ENCODE peak calls at places on chromosome 13, in four cellular contexts. E is K562, Z is HCT116, T is HepG2. F is an unnamed sample.

GRCh38 chr13:44906758-44907157 is 82.5 kb downstream of the NUFIP1 start:
- DNase-seq in E (no peak), Z (no peak), T (no peak), F (no peak)

GRCh38 chr13:44249439-44249838 is 124.2 kb upstream of the SERP2 start:
- DNase-seq in E (no peak), Z (no peak), T (no peak), F (no peak)

GRCh38 chr13:35549481-35549880 is 73.0 kb upstream of the MAB21L1 start:
- DNase-seq in E (no peak), Z (no peak), T (peak; percentile 1), F (no peak)

GRCh38 chr13:49371943-49372636 is 71.8 kb downstream of the CAB39L start:
- DNase-seq in E (no peak), Z (no peak), T (peak; percentile 86), F (no peak)

GRCh38 chr13:38686635-38687245 is at the start of gene FREM2:
- DNase-seq in E (no peak), Z (no peak), T (no peak), F (no peak)

GRCh38 chr13:95002968-95003813 is 290.8 kb upstream of the SOX21 start:
- DNase-seq in E (no peak), Z (no peak), T (no peak), F (no peak)

GRCh38 chr13:111467111-111467890 is 146.9 kb downstream of the TEX29 start:
- DNase-seq in E (no peak), Z (no peak), T (no peak), F (no peak)

GRCh38 chr13:73168226-73168992 is 109.6 kb downstream of the KLF5 start:
- DNase-seq in E (no peak), Z (no peak), T (no peak), F (no peak)

GRCh38 chr13:59745395-59745788 is 418.3 kb downstream of the DIAPH3 start:
- DNase-seq in E (no peak), Z (no peak), T (peak; percentile 25), F (no peak)

GRCh38 chr13:55410398-55411330 is 1730.1 kb upstream of the PRR20A start:
- DNase-seq in E (no peak), Z (no peak), T (no peak), F (no peak)

GRCh38 chr13:112768795-112769411 is 79.1 kb downstream of the ATP11A start:
- DNase-seq in E (no peak), Z (no peak), T (no peak), F (no peak)

GRCh38 chr13:30796132-30796832 is 60.9 kb downstream of the ALOX5AP start:
- DNase-seq in E (no peak), Z (no peak), T (no peak), F (peak; percentile 46)

GRCh38 chr13:59750860-59751259 is 412.9 kb downstream of the DIAPH3 start:
- DNase-seq in E (no peak), Z (no peak), T (no peak), F (no peak)

GRCh38 chr13:80979035-80979641 is 638.2 kb upstream of the SPRY2 start:
- DNase-seq in E (peak; percentile 11), Z (peak; percentile 46), T (peak; percentile 57), F (peak; percentile 47)

GRCh38 chr13:110433014-110433413 is 125.9 kb downstream of the COL4A2 start:
- DNase-seq in E (no peak), Z (no peak), T (no peak), F (no peak)

GRCh38 chr13:69616398-69616797 is 491.2 kb upstream of the ATXN8OS start:
- DNase-seq in E (no peak), Z (no peak), T (no peak), F (no peak)

GRCh38 chr13:37058801-37059135 is 720 bp downstream of the SUPT20H start:
- DNase-seq in E (peak; percentile 18), Z (no peak), T (no peak), F (no peak)

GRCh38 chr13:93307166-93307565 is 80.6 kb downstream of the GPC6 start:
- DNase-seq in E (no peak), Z (no peak), T (no peak), F (no peak)

GRCh38 chr13:73075546-73075945 is 16.7 kb downstream of the KLF5 start:
- DNase-seq in E (no peak), Z (no peak), T (no peak), F (no peak)

GRCh38 chr13:51241720-51242119 is 19.5 kb downstream of the FAM124A start:
- DNase-seq in E (no peak), Z (no peak), T (no peak), F (no peak)

GRCh38 chr13:40992678-40993077 is 26.4 kb downstream of the ELF1 start:
- DNase-seq in E (no peak), Z (no peak), T (no peak), F (no peak)

GRCh38 chr13:51221674-51222509 is at the start of gene FAM124A:
- DNase-seq in E (peak; percentile 40), Z (peak; percentile 4), T (no peak), F (no peak)

GRCh38 chr13:73223372-73223781 is 164.6 kb downstream of the KLF5 start:
- DNase-seq in E (no peak), Z (no peak), T (no peak), F (no peak)

GRCh38 chr13:31073859-31074718 is 87.6 kb downstream of the HSPH1 start:
- DNase-seq in E (no peak), Z (no peak), T (no peak), F (no peak)

GRCh38 chr13:105598551-105598950 is 936.9 kb downstream of the EFNB2 start:
- DNase-seq in E (no peak), Z (no peak), T (no peak), F (no peak)

GRCh38 chr13:51785592-51786424 is 18.2 kb downstream of the DHRS12 start:
- DNase-seq in E (peak; percentile 45), Z (no peak), T (no peak), F (no peak)

GRCh38 chr13:100244431-100244830 is 155.5 kb downstream of the PCCA start:
- DNase-seq in E (no peak), Z (no peak), T (no peak), F (no peak)

GRCh38 chr13:113969973-113970611 is 3.8 kb downstream of the C13orf46 start:
- DNase-seq in E (no peak), Z (no peak), T (no peak), F (no peak)
- H3K27ac ChIP-seq in E (no peak overlapping the region), Z (no peak overlapping the region), T (no peak overlapping the region), F (no peak overlapping the region)

DNA sequence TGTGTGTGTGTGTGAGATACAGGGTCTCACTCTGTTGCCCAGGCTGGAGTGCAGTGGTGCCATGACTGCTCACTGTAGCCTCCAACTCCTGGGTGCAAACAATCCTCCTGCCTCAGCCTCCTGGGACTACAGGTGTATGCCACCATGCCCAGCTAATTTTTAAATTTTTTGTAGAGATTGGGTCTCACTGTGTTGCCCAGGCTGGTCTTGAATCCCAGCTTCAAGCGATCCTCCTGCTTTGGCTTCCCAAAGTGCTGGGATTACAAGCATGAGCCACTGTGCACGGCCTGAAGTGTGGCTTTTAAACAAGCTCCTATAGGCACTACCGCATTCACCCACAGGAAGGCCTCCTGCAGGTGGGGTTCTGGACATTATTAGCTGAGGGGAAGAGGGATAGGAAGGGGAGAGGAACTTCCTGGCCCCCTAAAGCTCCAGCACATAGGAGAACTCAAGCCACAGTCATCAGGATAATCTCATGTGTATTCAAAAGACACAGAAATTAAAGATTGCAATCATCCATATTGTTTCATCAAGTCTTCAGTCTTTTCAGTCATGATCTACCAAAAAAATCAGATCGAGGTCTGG is 24.8 kb upstream of the SLC46A3 start:
- DNase-seq in E (no peak), Z (no peak), T (no peak), F (no peak)
- TF ChIP-seq SIN3A in E (no peak), Z (no peak), T (no peak), F (no peak)

DNA sequence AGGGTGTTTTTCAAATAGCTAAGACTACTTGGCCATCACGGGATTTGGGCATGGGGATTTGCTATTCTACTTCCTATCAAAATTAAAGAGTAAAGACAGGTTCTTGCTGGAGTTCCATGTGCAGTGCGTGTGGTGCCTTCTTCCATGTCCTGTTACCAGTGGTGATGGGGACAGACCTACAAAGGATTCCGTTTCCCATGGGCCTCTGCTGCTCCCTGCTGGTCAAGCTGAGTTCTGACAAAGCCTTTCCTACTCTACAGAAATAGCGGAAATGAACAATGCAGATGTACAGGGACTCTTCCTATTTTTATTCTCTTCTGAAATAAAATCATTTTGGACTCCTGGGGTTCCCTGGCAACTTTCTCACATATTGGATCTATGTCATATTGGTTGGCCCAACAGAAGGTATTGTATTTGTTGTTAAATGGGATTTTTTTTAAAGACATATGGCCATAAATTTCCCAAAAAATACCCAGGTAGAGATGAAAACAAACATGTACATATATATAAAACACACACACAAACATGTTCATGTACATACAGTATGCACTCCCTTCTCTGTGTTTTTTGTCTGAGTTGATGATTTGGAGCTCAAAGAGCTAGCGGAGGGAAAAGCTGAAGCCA is 90.5 kb upstream of the SLC15A1 start:
- DNase-seq in E (peak; percentile 51), Z (peak; percentile 57), T (peak; percentile 69), F (peak; percentile 54)
- TF ChIP-seq TCF7L2 in E (no peak), Z (no peak), T (no peak), F (no peak)

GRCh38 chr13:97214921-97215320 is 7.2 kb upstream of the MBNL2 start:
- DNase-seq in E (no peak), Z (no peak), T (no peak), F (no peak)

GRCh38 chr13:97211357-97211756 is 10.8 kb upstream of the MBNL2 start:
- DNase-seq in E (no peak), Z (no peak), T (no peak), F (no peak)

GRCh38 chr13:97215325-97215724 is 6.8 kb upstream of the MBNL2 start:
- DNase-seq in E (no peak), Z (no peak), T (no peak), F (no peak)

GRCh38 chr13:97212540-97213146 is 9.5 kb upstream of the MBNL2 start:
- DNase-seq in E (peak; percentile 40), Z (no peak), T (no peak), F (no peak)

GRCh38 chr13:97211986-97212385 is 10.1 kb upstream of the MBNL2 start:
- DNase-seq in E (no peak), Z (no peak), T (no peak), F (no peak)
- H3K27ac ChIP-seq in E (no peak overlapping the region), Z (no peak overlapping the region), T (no peak overlapping the region), F (peak overlapping the region; percentile 82)

GRCh38 chr13:46355906-46356305 is 31.1 kb downstream of the RUBCNL start:
- DNase-seq in E (no peak), Z (no peak), T (no peak), F (no peak)
- TF ChIP-seq SIN3A in E (no peak), Z (no peak), T (no peak), F (no peak)